ENCODE peak calls at places on chromosomes 6 and 20, in nine cellular contexts. U is astrocyte of the cerebellum, B is IMR-90, F is A549, J is left lung, A is psoas muscle, I is epithelial cell of proximal tubule, S is uterus, M is AG10803. P is an unnamed sample.
A peak's percentile ranks its signal among the peaks of the same experiment; 100 is the strongest.

GRCh38 chr6:45714795-45715507 is 300.7 kb downstream of the CLIC5 start:
- DNase-seq in S (peak; percentile 30), F (peak; percentile 67), J (no peak), B (peak; percentile 91), U (peak; percentile 83), M (peak; percentile 86), A (no peak), I (peak; percentile 66), P (peak; percentile 91)

GRCh38 chr6:103327079-103327478 is 1532.6 kb downstream of the HACE1 start:
- DNase-seq in J (no peak), M (no peak), A (no peak), U (no peak), I (no peak), S (no peak), F (no peak), B (no peak), P (no peak)

GRCh38 chr6:63537126-63537958 is 34.9 kb upstream of the LOC128125822 start:
- DNase-seq in J (no peak), F (peak; percentile 76), I (no peak), B (no peak), U (peak; percentile 35), S (no peak), A (no peak), M (peak; percentile 5), P (peak; percentile 49)

GRCh38 chr20:25065625-25066338 is 7.8 kb upstream of the ACSS1 start:
- DNase-seq in J (no peak), F (peak; percentile 71), M (peak; percentile 61), A (peak; percentile 69), S (peak; percentile 67), B (peak; percentile 52), U (peak; percentile 45), I (no peak), P (peak; percentile 74)

GRCh38 chr20:41830702-41831101 is 212.5 kb upstream of the CHD6 start:
- DNase-seq in U (no peak), S (no peak), B (no peak), F (no peak), A (no peak), I (no peak), M (no peak), J (no peak), P (no peak)

GRCh38 chr6:169253341-169253740 is 305 bp downstream of the THBS2 start:
- DNase-seq in I (no peak), M (no peak), J (peak; percentile 67), S (no peak), F (no peak), U (no peak), B (no peak), A (no peak), P (no peak)

GRCh38 chr20:40584128-40584819 is 104.8 kb downstream of the MAFB start:
- DNase-seq in M (no peak), A (peak; percentile 79), U (no peak), I (no peak), J (no peak), F (no peak), B (no peak), S (peak; percentile 55), P (no peak)

GRCh38 chr20:62884556-62884955 is 22.9 kb upstream of the TCFL5 start:
- DNase-seq in I (no peak), M (no peak), A (peak; percentile 27), B (no peak), U (no peak), J (no peak), S (no peak), F (no peak), P (no peak)

GRCh38 chr6:139368661-139369060 is 5.8 kb downstream of the CITED2 start:
- DNase-seq in F (no peak), U (no peak), S (no peak), B (no peak), A (no peak), I (no peak), J (no peak), M (no peak), P (no peak)

GRCh38 chr6:96301781-96302180 is 219.8 kb upstream of the UFL1 start:
- DNase-seq in J (no peak), U (no peak), F (peak; percentile 1), A (no peak), M (no peak), I (peak; percentile 74), B (no peak), S (no peak), P (peak; percentile 5)

GRCh38 chr20:22466447-22467171 is 117.8 kb downstream of the FOXA2 start:
- DNase-seq in I (no peak), M (no peak), S (no peak), A (no peak), U (no peak), F (no peak), J (no peak), B (no peak), P (no peak)

GRCh38 chr6:5205877-5206840 is 54.6 kb downstream of the LYRM4 start:
- DNase-seq in M (peak; percentile 78), F (peak; percentile 29), A (peak; percentile 67), S (peak; percentile 68), J (no peak), I (peak; percentile 75), B (peak; percentile 64), U (peak; percentile 46), P (peak; percentile 87)

GRCh38 chr6:105482227-105482839 is 79.5 kb upstream of the PREP start:
- DNase-seq in S (peak; percentile 47), U (peak; percentile 55), M (peak; percentile 66), J (no peak), F (no peak), I (no peak), A (peak; percentile 69), B (peak; percentile 38), P (peak; percentile 78)

GRCh38 chr6:41970436-41970846 is 28.8 kb upstream of the CCND3 start:
- DNase-seq in U (no peak), A (peak; percentile 58), I (no peak), S (no peak), B (peak; percentile 38), F (peak; percentile 65), M (peak; percentile 68), J (no peak), P (peak; percentile 62)

GRCh38 chr20:60970601-60971000 is 281.5 kb upstream of the CDH4 start:
- DNase-seq in J (no peak), A (no peak), B (no peak), S (no peak), M (no peak), F (no peak), I (no peak), U (no peak), P (no peak)
- TF ChIP-seq CTCF in J (no peak), A (no peak), B (no peak), S (no peak), M (no peak), F (no peak), I (no peak), U (no peak), P (no peak)

DNA sequence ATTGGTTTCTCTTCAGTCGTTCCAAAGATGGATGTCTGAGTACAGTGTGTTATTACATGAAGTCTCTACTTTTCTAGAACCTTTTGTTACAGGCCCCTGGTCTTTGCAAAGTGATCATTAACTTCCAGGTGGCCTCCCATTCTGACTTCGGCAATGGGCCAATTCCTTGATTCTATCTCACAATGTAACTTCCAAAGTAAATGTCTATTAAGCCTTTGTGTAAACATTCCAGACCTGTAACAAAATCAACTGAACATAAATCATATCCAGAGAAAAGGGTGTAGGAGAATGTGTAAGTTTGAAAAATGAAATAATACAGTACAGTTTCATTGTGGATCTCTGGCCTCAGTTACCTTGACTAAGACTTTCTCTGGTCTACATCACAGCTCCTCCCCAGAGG is 187.8 kb upstream of the JAG1 start:
- DNase-seq in U (no peak), S (no peak), A (no peak), J (no peak), I (no peak), F (peak; percentile 93), M (no peak), B (no peak), P (no peak)
- H3K4me3 ChIP-seq in U (no peak overlapping the region), S (no peak overlapping the region), A (no peak overlapping the region), J (no peak overlapping the region), I (no peak overlapping the region), F (no peak overlapping the region), M (no peak overlapping the region), B (no peak overlapping the region), P (no peak overlapping the region)

GRCh38 chr6:44496705-44497369 is 109.3 kb downstream of the CDC5L start:
- DNase-seq in A (no peak), J (no peak), B (no peak), S (no peak), F (no peak), M (peak; percentile 59), I (no peak), U (no peak), P (no peak)

GRCh38 chr6:44493132-44493531 is 105.6 kb downstream of the CDC5L start:
- DNase-seq in M (no peak), A (no peak), U (no peak), I (no peak), J (no peak), F (no peak), S (no peak), B (no peak), P (no peak)

GRCh38 chr6:44495036-44495901 is 107.8 kb downstream of the CDC5L start:
- DNase-seq in A (no peak), M (no peak), S (no peak), J (no peak), I (no peak), U (no peak), B (no peak), F (no peak), P (peak; percentile 18)

GRCh38 chr6:44493593-44493992 is 106.1 kb downstream of the CDC5L start:
- DNase-seq in A (no peak), M (no peak), B (no peak), J (no peak), I (no peak), U (no peak), S (no peak), F (no peak), P (no peak)

DNA sequence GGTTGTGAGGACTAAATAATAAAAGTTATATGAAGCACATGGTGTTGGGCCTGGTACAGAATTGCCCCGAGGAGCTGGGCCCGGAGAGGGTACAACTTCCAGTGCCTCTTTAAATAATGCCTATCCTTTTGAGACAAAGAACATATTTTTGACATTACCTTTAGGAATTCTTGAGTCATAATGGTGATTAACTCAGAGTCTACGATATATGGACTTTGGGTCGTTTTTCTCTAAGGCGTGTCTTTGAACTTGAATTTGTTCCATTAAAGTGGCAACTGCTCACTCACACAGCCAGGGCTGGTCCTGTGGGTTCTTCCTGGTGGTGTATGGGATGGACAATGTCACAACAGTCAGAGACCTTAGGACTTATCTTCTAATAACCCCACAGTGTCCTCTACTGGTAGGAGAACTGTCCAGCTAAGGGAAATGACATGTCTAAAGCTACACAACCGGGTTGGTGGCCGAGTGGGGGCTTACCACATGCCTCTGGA is 106.5 kb downstream of the CDC5L start:
- DNase-seq in J (no peak), U (no peak), I (peak; percentile 33), F (peak; percentile 71), B (peak; percentile 76), S (no peak), M (peak; percentile 73), A (no peak), P (peak; percentile 93)
- TF ChIP-seq CTCF in J (no peak), U (peak; percentile 29), I (peak; percentile 53), F (peak; percentile 34), B (peak; percentile 24), S (no peak), M (peak; percentile 34), A (peak; percentile 23), P (peak; percentile 24)

DNA sequence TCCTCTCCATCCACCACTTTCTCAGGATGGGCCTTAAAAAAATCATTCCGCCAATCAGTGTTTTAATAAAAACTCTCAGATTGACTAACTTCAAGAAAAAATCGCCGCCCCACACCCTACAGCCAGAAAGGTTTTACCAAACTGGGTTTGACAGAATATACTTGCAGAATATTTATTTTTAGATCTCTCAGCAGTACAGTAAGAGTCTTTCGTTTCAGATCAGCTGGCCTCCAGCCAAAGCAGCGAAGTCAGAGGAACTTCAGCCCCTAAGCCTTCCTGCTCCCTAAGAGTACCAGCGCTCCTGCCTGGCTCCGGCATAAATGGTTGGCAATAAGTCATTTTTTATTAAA is 24.7 kb downstream of the TBC1D7 start:
- DNase-seq in I (no peak), B (peak; percentile 81), M (peak; percentile 31), F (no peak), S (peak; percentile 50), U (peak; percentile 32), A (peak; percentile 89), J (no peak), P (peak; percentile 86)
- H3K4me3 ChIP-seq in I (no peak overlapping the region), B (peak overlapping the region; percentile 13), M (no peak overlapping the region), F (no peak overlapping the region), S (no peak overlapping the region), U (no peak overlapping the region), A (peak overlapping the region; percentile 24), J (peak overlapping the region; percentile 2), P (no peak overlapping the region)

P was measured in cardiac fibroblast.